ENCODE peak calls at places on chromosomes 2 and 18, in four cellular contexts. One of them, this sample, is unnamed.
A peak's percentile ranks its signal among the peaks of the same experiment; 100 is the strongest.

GRCh38 chr18:53941601-53942335 is 282.7 kb downstream of the MBD2 start:
- DNase-seq in GM12878: no peak
- DNase-seq in K562: no peak
- DNase-seq in HepG2: no peak
- DNase-seq in this sample: no peak

GRCh38 chr18:79905389-79905911 is 46.0 kb downstream of the SLC66A2 start:
- DNase-seq in HepG2: no peak
- DNase-seq in K562: no peak
- DNase-seq in GM12878: no peak
- DNase-seq in this sample: no peak

GRCh38 chr2:178241852-178242551 is 47.7 kb downstream of the OSBPL6 start:
- DNase-seq in HepG2: no peak
- DNase-seq in GM12878: no peak
- DNase-seq in K562: peak; percentile 33
- DNase-seq in this sample: peak; percentile 48

GRCh38 chr18:13366131-13366530 is 147.6 kb downstream of the LDLRAD4 start:
- DNase-seq in HepG2: no peak
- DNase-seq in K562: no peak
- DNase-seq in GM12878: no peak
- DNase-seq in this sample: no peak

GRCh38 chr18:616380-616995 is 19.7 kb downstream of the CLUL1 start:
- DNase-seq in GM12878: no peak
- DNase-seq in HepG2: peak; percentile 35
- DNase-seq in K562: peak; percentile 56
- DNase-seq in this sample: no peak

GRCh38 chr2:35495182-35495581 is 860.4 kb upstream of the CRIM1 start:
- DNase-seq in HepG2: no peak
- DNase-seq in GM12878: no peak
- DNase-seq in K562: no peak
- DNase-seq in this sample: no peak

GRCh38 chr2:65383571-65384488 is 48.6 kb downstream of the SPRED2 start:
- DNase-seq in K562: peak; percentile 55
- DNase-seq in HepG2: no peak
- DNase-seq in GM12878: no peak
- DNase-seq in this sample: no peak

GRCh38 chr2:177738461-177739234 is 333.9 kb downstream of the PDE11A start:
- DNase-seq in K562: no peak
- DNase-seq in GM12878: no peak
- DNase-seq in HepG2: no peak
- DNase-seq in this sample: no peak

GRCh38 chr2:124437811-124438210 is 412.7 kb downstream of the CNTNAP5 start:
- DNase-seq in K562: no peak
- DNase-seq in HepG2: no peak
- DNase-seq in GM12878: no peak
- DNase-seq in this sample: no peak

GRCh38 chr2:65957454-65957853 is 477.5 kb upstream of the MEIS1 start:
- DNase-seq in HepG2: no peak
- DNase-seq in K562: no peak
- DNase-seq in GM12878: no peak
- DNase-seq in this sample: no peak

GRCh38 chr2:118387509-118387908 is 299.2 kb downstream of the INSIG2 start:
- DNase-seq in K562: no peak
- DNase-seq in HepG2: no peak
- DNase-seq in GM12878: no peak
- DNase-seq in this sample: no peak

GRCh38 chr2:108444941-108445840 is 3.8 kb upstream of the GCC2 start:
- DNase-seq in GM12878: no peak
- DNase-seq in K562: peak; percentile 28
- DNase-seq in HepG2: no peak
- DNase-seq in this sample: no peak

GRCh38 chr2:99879481-99879880 is 262.9 kb downstream of the AFF3 start:
- DNase-seq in GM12878: no peak
- DNase-seq in HepG2: no peak
- DNase-seq in K562: no peak
- DNase-seq in this sample: no peak

GRCh38 chr2:120246546-120247300 is 5.9 kb upstream of the RALB start:
- DNase-seq in GM12878: no peak
- DNase-seq in HepG2: no peak
- DNase-seq in K562: no peak
- DNase-seq in this sample: no peak
- TF ChIP-seq TARDBP in GM12878: no peak
- TF ChIP-seq TARDBP in HepG2: no peak
- TF ChIP-seq TARDBP in K562: no peak
- TF ChIP-seq TARDBP in this sample: no peak

GRCh38 chr2:20930928-20931327 is 108.0 kb upstream of the LDAH start:
- DNase-seq in K562: no peak
- DNase-seq in GM12878: no peak
- DNase-seq in HepG2: peak; percentile 35
- DNase-seq in this sample: no peak
- TF ChIP-seq TARDBP in K562: no peak
- TF ChIP-seq TARDBP in GM12878: no peak
- TF ChIP-seq TARDBP in HepG2: no peak
- TF ChIP-seq TARDBP in this sample: no peak

GRCh38 chr2:226740039-226740648 is 59.5 kb downstream of the IRS1 start:
- DNase-seq in GM12878: no peak
- DNase-seq in HepG2: peak; percentile 49
- DNase-seq in K562: no peak
- DNase-seq in this sample: no peak

GRCh38 chr2:226739508-226740030 is 60.1 kb downstream of the IRS1 start:
- DNase-seq in HepG2: no peak
- DNase-seq in K562: no peak
- DNase-seq in GM12878: no peak
- DNase-seq in this sample: no peak

GRCh38 chr2:226743911-226744310 is 55.7 kb downstream of the IRS1 start:
- DNase-seq in HepG2: no peak
- DNase-seq in GM12878: no peak
- DNase-seq in K562: no peak
- DNase-seq in this sample: no peak

GRCh38 chr2:226738821-226739507 is 60.7 kb downstream of the IRS1 start:
- DNase-seq in HepG2: peak; percentile 79
- DNase-seq in GM12878: no peak
- DNase-seq in K562: no peak
- DNase-seq in this sample: no peak

DNA sequence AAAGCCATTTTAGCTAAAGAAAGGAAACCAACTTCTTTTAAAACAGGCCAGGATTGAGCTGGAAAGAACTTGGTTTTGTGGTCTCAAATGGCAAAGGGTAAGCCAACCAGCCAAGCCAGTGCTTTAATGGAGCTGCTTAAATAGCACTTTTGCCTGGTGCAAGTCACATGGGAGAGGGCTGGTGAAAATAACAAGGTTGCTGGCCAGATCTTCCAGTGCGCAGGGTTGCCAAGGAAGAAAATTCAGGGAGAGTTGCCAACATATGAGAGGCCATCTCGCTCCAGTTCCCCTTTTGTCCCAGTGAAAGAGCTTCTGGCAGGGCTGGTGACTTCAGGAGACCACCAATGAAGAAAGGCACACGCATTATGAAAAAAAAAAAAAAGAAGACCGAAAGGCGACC is 57.3 kb downstream of the IRS1 start:
- DNase-seq in HepG2: no peak
- DNase-seq in K562: no peak
- DNase-seq in GM12878: no peak
- DNase-seq in this sample: no peak
- TF ChIP-seq TARDBP in HepG2: no peak
- TF ChIP-seq TARDBP in K562: no peak
- TF ChIP-seq TARDBP in GM12878: no peak
- TF ChIP-seq TARDBP in this sample: no peak

GRCh38 chr2:28224648-28225471 is 167.8 kb upstream of the FOSL2 start:
- DNase-seq in HepG2: no peak
- DNase-seq in GM12878: no peak
- DNase-seq in K562: no peak
- DNase-seq in this sample: no peak
- TF ChIP-seq TARDBP in HepG2: no peak
- TF ChIP-seq TARDBP in GM12878: no peak
- TF ChIP-seq TARDBP in K562: no peak
- TF ChIP-seq TARDBP in this sample: no peak

GRCh38 chr2:8168876-8169275 is 513.0 kb upstream of the ID2 start:
- DNase-seq in K562: no peak
- DNase-seq in HepG2: no peak
- DNase-seq in GM12878: no peak
- DNase-seq in this sample: no peak

GRCh38 chr2:8168007-8168717 is 513.7 kb upstream of the ID2 start:
- DNase-seq in K562: no peak
- DNase-seq in GM12878: no peak
- DNase-seq in HepG2: no peak
- DNase-seq in this sample: no peak

GRCh38 chr2:8170552-8170951 is 511.3 kb upstream of the ID2 start:
- DNase-seq in HepG2: no peak
- DNase-seq in GM12878: no peak
- DNase-seq in K562: no peak
- DNase-seq in this sample: no peak

GRCh38 chr2:8170954-8171353 is 510.9 kb upstream of the ID2 start:
- DNase-seq in GM12878: no peak
- DNase-seq in HepG2: no peak
- DNase-seq in K562: no peak
- DNase-seq in this sample: no peak

GRCh38 chr2:8169443-8169842 is 512.4 kb upstream of the ID2 start:
- DNase-seq in HepG2: no peak
- DNase-seq in K562: no peak
- DNase-seq in GM12878: no peak
- DNase-seq in this sample: no peak
- TF ChIP-seq TARDBP in HepG2: no peak
- TF ChIP-seq TARDBP in K562: no peak
- TF ChIP-seq TARDBP in GM12878: no peak
- TF ChIP-seq TARDBP in this sample: no peak

GRCh38 chr2:26534865-26535662 is 57.1 kb upstream of the OTOF start:
- DNase-seq in HepG2: no peak
- DNase-seq in K562: no peak
- DNase-seq in GM12878: no peak
- DNase-seq in this sample: no peak

GRCh38 chr2:26535663-26536275 is 57.8 kb upstream of the OTOF start:
- DNase-seq in GM12878: no peak
- DNase-seq in K562: no peak
- DNase-seq in HepG2: no peak
- DNase-seq in this sample: no peak

GRCh38 chr2:26537826-26538475 is 60.0 kb upstream of the OTOF start:
- DNase-seq in HepG2: no peak
- DNase-seq in GM12878: no peak
- DNase-seq in K562: no peak
- DNase-seq in this sample: no peak

GRCh38 chr2:26536371-26537068 is 58.6 kb upstream of the OTOF start:
- DNase-seq in HepG2: no peak
- DNase-seq in GM12878: no peak
- DNase-seq in K562: no peak
- DNase-seq in this sample: no peak

GRCh38 chr2:26537069-26537825 is 59.3 kb upstream of the OTOF start:
- DNase-seq in GM12878: no peak
- DNase-seq in HepG2: no peak
- DNase-seq in K562: no peak
- DNase-seq in this sample: no peak
- TF ChIP-seq TARDBP in GM12878: no peak
- TF ChIP-seq TARDBP in HepG2: no peak
- TF ChIP-seq TARDBP in K562: no peak
- TF ChIP-seq TARDBP in this sample: no peak

GRCh38 chr2:176637497-176638166 is 368.4 kb downstream of the MTX2 start:
- DNase-seq in HepG2: no peak
- DNase-seq in GM12878: no peak
- DNase-seq in K562: no peak
- DNase-seq in this sample: peak; percentile 48
- TF ChIP-seq TARDBP in HepG2: no peak
- TF ChIP-seq TARDBP in GM12878: no peak
- TF ChIP-seq TARDBP in K562: no peak
- TF ChIP-seq TARDBP in this sample: no peak

DNA sequence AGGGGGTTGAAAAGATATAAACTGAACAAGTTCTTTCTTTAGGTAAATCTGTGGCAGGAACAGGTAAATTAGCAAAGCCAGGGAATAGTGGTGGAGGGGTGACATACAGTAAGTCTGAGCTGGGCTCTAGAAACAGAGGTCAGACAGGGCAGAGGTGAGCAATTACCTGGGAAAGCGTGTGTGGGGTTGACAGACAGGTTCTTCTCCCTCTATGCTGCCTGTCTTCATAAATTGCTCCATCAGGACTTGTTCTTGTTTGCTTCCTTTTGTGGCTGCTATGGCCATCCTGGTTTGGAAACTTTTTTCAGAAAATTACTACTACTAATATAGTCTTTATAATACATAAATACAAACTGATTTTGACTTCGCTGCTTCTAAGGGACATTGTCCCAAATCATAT is 3.4 kb upstream of the ANKRD12 start:
- DNase-seq in HepG2: no peak
- DNase-seq in K562: no peak
- DNase-seq in GM12878: no peak
- DNase-seq in this sample: no peak
- TF ChIP-seq TARDBP in HepG2: no peak
- TF ChIP-seq TARDBP in K562: no peak
- TF ChIP-seq TARDBP in GM12878: no peak
- TF ChIP-seq TARDBP in this sample: no peak